ENCODE peak calls at places on chromosomes 16 and 17, in eight cellular contexts. J is colonic mucosa, T is Calu3, M is left ventricle myocardium inferior, U is GM10248, O is body of pancreas, X is lung, W is lower leg skin. Z is an unnamed sample.

GRCh38 chr17:42406602-42407288 is 16.3 kb downstream of the CAVIN1 start:
- DNase-seq in J (no peak), T (no peak), M (no peak), U (no peak), O (no peak), X (no peak), W (no peak), Z (no peak)

GRCh38 chr16:78127130-78127529 is 27.7 kb downstream of the WWOX start:
- DNase-seq in J (no peak), T (no peak), M (no peak), U (no peak), O (no peak), X (no peak), W (no peak), Z (no peak)

GRCh38 chr16:87541004-87541881 is 48.4 kb upstream of the ZCCHC14 start:
- DNase-seq in J (peak), T (no peak), M (peak), U (no peak), O (no peak), X (no peak), W (no peak), Z (no peak)

GRCh38 chr16:9966569-9967157 is 215.6 kb downstream of the GRIN2A start:
- DNase-seq in J (no peak), T (no peak), M (no peak), U (peak), O (no peak), X (no peak), W (no peak), Z (no peak)

GRCh38 chr16:29714396-29714795 is 31.4 kb downstream of the C16orf54 start:
- DNase-seq in J (no peak), T (no peak), M (no peak), U (no peak), O (no peak), X (no peak), W (no peak), Z (no peak)

GRCh38 chr16:3673201-3673600 is 18.7 kb downstream of the DNASE1 start:
- DNase-seq in J (no peak), T (no peak), M (no peak), U (no peak), O (no peak), X (no peak), W (no peak), Z (no peak)

GRCh38 chr17:82461827-82462524 is 3.4 kb downstream of the NARF start:
- DNase-seq in J (no peak), T (peak), M (no peak), U (no peak), O (no peak), X (no peak), W (no peak), Z (no peak)

GRCh38 chr17:76625496-76625895 is 18.1 kb downstream of the ST6GALNAC1 start:
- DNase-seq in J (no peak), T (no peak), M (no peak), U (no peak), O (no peak), X (no peak), W (peak), Z (no peak)

GRCh38 chr17:32143525-32143865 is 1.2 kb downstream of the RHOT1 start:
- DNase-seq in J (no peak), T (no peak), M (no peak), U (no peak), O (no peak), X (no peak), W (peak), Z (no peak)

GRCh38 chr16:16038950-16039349 is 89.5 kb downstream of the ABCC1 start:
- DNase-seq in J (no peak), T (no peak), M (no peak), U (no peak), O (no peak), X (no peak), W (no peak), Z (no peak)

GRCh38 chr17:66240630-66241029 is 11.4 kb upstream of the APOH start:
- DNase-seq in J (no peak), T (no peak), M (no peak), U (no peak), O (no peak), X (no peak), W (no peak), Z (no peak)

GRCh38 chr17:81957691-81958432 is 3.1 kb downstream of the NOTUM start:
- DNase-seq in J (no peak), T (no peak), M (no peak), U (no peak), O (no peak), X (no peak), W (no peak), Z (no peak)

GRCh38 chr16:85567101-85567866 is 45.8 kb upstream of the GSE1 start:
- DNase-seq in J (peak), T (no peak), M (no peak), U (no peak), O (no peak), X (no peak), W (no peak), Z (no peak)
- TF ChIP-seq CTCF in J (no peak), T (no peak), M (no peak), U (no peak), O (no peak), X (no peak), W (no peak), Z (no peak)

DNA sequence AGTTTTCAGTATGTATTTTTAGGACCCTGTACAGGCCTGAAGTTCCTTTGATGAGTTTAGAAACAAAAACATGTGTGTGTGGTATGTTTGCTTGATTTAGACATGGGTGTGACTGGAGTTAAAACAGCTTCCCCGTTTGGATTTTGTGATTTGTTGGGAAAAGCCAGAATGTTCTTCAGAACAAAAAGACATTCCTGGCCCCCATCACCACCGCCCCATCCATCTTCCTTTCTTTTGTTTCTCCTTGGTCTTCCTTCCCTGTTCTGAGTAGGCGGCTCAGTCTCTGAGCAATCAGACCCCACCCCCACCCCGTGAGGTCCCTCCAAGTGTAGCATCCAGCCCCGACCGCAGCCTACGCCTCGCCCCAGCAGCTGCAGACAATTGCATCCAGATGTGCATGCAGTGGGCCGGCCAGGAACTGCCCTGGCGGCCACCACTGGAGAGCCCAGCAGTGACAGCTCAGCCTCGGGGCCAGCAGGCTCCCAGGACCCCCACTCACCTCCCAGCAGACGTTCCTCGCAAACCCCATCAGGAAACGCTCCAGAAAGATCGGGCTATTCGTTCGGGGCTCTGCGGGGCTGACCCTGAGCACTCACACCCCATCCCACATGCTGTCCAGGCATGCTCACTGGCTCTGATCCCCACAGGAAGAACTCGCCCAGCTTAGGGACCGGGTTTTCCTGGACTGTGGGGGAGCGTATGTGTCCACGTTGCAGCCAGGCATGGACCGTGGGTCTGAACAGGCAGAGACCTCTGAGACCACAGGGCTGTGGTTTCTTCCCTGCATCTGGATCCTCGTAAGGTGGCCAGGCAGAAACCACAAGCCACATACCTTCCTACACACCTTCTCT is 99.8 kb upstream of the CDH5 start:
- DNase-seq in J (no peak), T (no peak), M (peak), U (no peak), O (no peak), X (peak), W (peak), Z (no peak)
- TF ChIP-seq CTCF in J (no peak), T (no peak), M (peak), U (no peak), O (no peak), X (no peak), W (no peak), Z (no peak)

GRCh38 chr16:66277311-66278070 is 89.0 kb upstream of the CDH5 start:
- DNase-seq in J (no peak), T (no peak), M (no peak), U (no peak), O (no peak), X (no peak), W (peak), Z (no peak)

GRCh38 chr16:66274335-66275110 is 92.0 kb upstream of the CDH5 start:
- DNase-seq in J (no peak), T (no peak), M (no peak), U (no peak), O (no peak), X (no peak), W (peak), Z (no peak)

GRCh38 chr16:66273644-66274334 is 92.7 kb upstream of the CDH5 start:
- DNase-seq in J (no peak), T (peak), M (no peak), U (no peak), O (no peak), X (no peak), W (peak), Z (no peak)

GRCh38 chr16:66278111-66278531 is 88.4 kb upstream of the CDH5 start:
- DNase-seq in J (peak), T (peak), M (no peak), U (no peak), O (no peak), X (peak), W (peak), Z (no peak)

GRCh38 chr16:66275795-66276428 is 90.6 kb upstream of the CDH5 start:
- DNase-seq in J (peak), T (peak), M (no peak), U (peak), O (peak), X (peak), W (peak), Z (no peak)
- TF ChIP-seq CTCF in J (peak), T (peak), M (peak), U (peak), O (peak), X (peak), W (no peak), Z (peak)

GRCh38 chr16:6602401-6602800 is 730.2 kb upstream of the RBFOX1 start:
- DNase-seq in J (no peak), T (no peak), M (no peak), U (no peak), O (no peak), X (no peak), W (no peak), Z (no peak)
- TF ChIP-seq CTCF in J (no peak), T (no peak), M (no peak), U (no peak), O (no peak), X (no peak), W (no peak), Z (no peak)